ENCODE peak calls at places on chromosomes 7 and 10, in eight cellular contexts. G is skeletal muscle cell; X is effector memory CD4-positive, alpha-beta T cell; U is aorta; N is C1 segment of cervical spinal cord; K is GM03348; V is brain microvascular endothelial cell; F is NCI-H1092 treated with DMSO at 0.1 percent for 48 hours. B is an unnamed sample.

GRCh38 chr7:95811846-95812445 is 39.6 kb downstream of the DYNC1I1 start:
- DNase-seq in G (no peak), V (no peak), F (peak), K (no peak), N (peak), U (no peak), X (no peak), B (no peak)

GRCh38 chr10:51422311-51423120 is 276.9 kb downstream of the CSTF2T start:
- DNase-seq in X (no peak), G (peak), F (no peak), U (peak), V (peak), N (peak), K (peak), B (peak)

GRCh38 chr10:12769326-12770044 is 232.0 kb downstream of the CCDC3 start:
- DNase-seq in K (no peak), X (no peak), G (no peak), V (no peak), F (no peak), U (no peak), N (no peak), B (no peak)

GRCh38 chr7:139153832-139154231 is 44.3 kb upstream of the ZC3HAV1 start:
- DNase-seq in K (no peak), G (peak), U (no peak), X (no peak), F (no peak), N (no peak), V (peak), B (peak)

GRCh38 chr7:91181949-91182348 is 82.3 kb upstream of the FZD1 start:
- DNase-seq in X (no peak), K (no peak), F (no peak), N (no peak), G (no peak), U (no peak), V (no peak), B (no peak)

GRCh38 chr7:130266258-130266960 is at the start of gene CPA2:
- DNase-seq in F (no peak), V (no peak), U (no peak), N (no peak), K (no peak), X (no peak), G (no peak), B (no peak)

GRCh38 chr10:129786216-129786615 is 177.9 kb downstream of the EBF3 start:
- DNase-seq in X (no peak), K (no peak), U (no peak), V (no peak), G (no peak), N (no peak), F (no peak), B (no peak)

GRCh38 chr7:118053353-118053752 is 130.6 kb upstream of the LSM8 start:
- DNase-seq in X (no peak), K (no peak), G (no peak), V (no peak), N (no peak), U (no peak), F (peak), B (no peak)

GRCh38 chr7:54253036-54253373 is 289.2 kb upstream of the VSTM2A start:
- DNase-seq in K (no peak), X (no peak), N (no peak), G (no peak), V (no peak), U (no peak), F (no peak), B (no peak)

GRCh38 chr10:79298403-79299244 is 48.6 kb upstream of the PPIF start:
- DNase-seq in U (peak), V (peak), G (peak), N (no peak), F (no peak), K (peak), X (no peak), B (peak)

GRCh38 chr7:76349313-76349885 is 9.4 kb downstream of the YWHAG start:
- DNase-seq in X (no peak), F (no peak), V (no peak), G (no peak), K (no peak), N (no peak), U (no peak), B (no peak)